ENCODE peak calls at places on chromosomes 13 and 19, in nine cellular contexts. S, T, L, I, R, N, A, O and V are unnamed samples.

GRCh38 chr19:55688422-55689218 is 13.6 kb downstream of the EPN1 start:
- DNase-seq in O (no peak), R (no peak), L (no peak), A (no peak), I (no peak), S (peak; percentile 36), T (peak; percentile 90), N (no peak), V (peak; percentile 62)

GRCh38 chr19:54517483-54517882 is 14.9 kb downstream of the LAIR2 start:
- DNase-seq in T (peak; percentile 38), S (peak; percentile 53), A (peak; percentile 1), L (no peak), I (peak; percentile 12), O (peak; percentile 27), N (no peak), R (peak; percentile 56), V (no peak)

GRCh38 chr19:48506138-48506733 is 5.4 kb downstream of the LMTK3 start:
- DNase-seq in S (no peak), O (peak; percentile 33), N (no peak), I (no peak), R (peak; percentile 59), L (no peak), A (peak; percentile 56), T (no peak), V (no peak)

GRCh38 chr13:110953416-110953815 is 38.5 kb upstream of the ANKRD10 start:
- DNase-seq in T (no peak), O (no peak), I (no peak), R (no peak), A (no peak), S (no peak), N (no peak), L (no peak), V (no peak)

GRCh38 chr19:32976223-32976805 is 4.3 kb downstream of the FAAP24 start:
- DNase-seq in S (peak; percentile 81), T (peak; percentile 88), N (peak; percentile 66), L (no peak), R (peak; percentile 51), I (peak; percentile 41), A (peak; percentile 55), O (peak; percentile 45), V (peak; percentile 56)

GRCh38 chr13:94641432-94641941 is 39.8 kb downstream of the GPR180 start:
- DNase-seq in N (no peak), L (no peak), O (peak; percentile 76), A (peak; percentile 85), I (no peak), S (no peak), R (peak; percentile 56), T (no peak), V (no peak)

GRCh38 chr13:71621152-71622124 is 245.6 kb downstream of the DACH1 start:
- DNase-seq in L (no peak), I (no peak), A (no peak), T (no peak), O (no peak), R (no peak), S (no peak), N (no peak), V (no peak)

GRCh38 chr13:85529216-85529590 is 270.0 kb downstream of the SLITRK6 start:
- DNase-seq in S (no peak), O (peak; percentile 51), R (no peak), A (peak; percentile 18), N (no peak), I (no peak), T (no peak), L (no peak), V (no peak)

GRCh38 chr19:7868671-7869452 is 5.3 kb downstream of the PRR36 start:
- DNase-seq in R (peak; percentile 90), T (peak; percentile 87), L (no peak), N (peak; percentile 51), O (peak; percentile 34), S (peak; percentile 83), A (peak; percentile 34), I (peak; percentile 71), V (peak; percentile 66)

GRCh38 chr13:46666727-46667456 is 113.9 kb downstream of the LRCH1 start:
- DNase-seq in I (no peak), O (no peak), T (no peak), N (no peak), S (no peak), L (no peak), R (no peak), A (no peak), V (no peak)

GRCh38 chr13:69828527-69828926 is 279.1 kb upstream of the ATXN8OS start:
- DNase-seq in R (no peak), I (no peak), O (no peak), L (no peak), N (no peak), A (no peak), S (no peak), T (no peak), V (no peak)

GRCh38 chr13:46926856-46927625 is 30.2 kb upstream of the HTR2A start:
- DNase-seq in S (no peak), N (no peak), I (no peak), R (no peak), A (peak; percentile 77), L (no peak), O (peak; percentile 29), T (no peak), V (no peak)

GRCh38 chr13:27792393-27793218 is at the start of gene GSX1:
- DNase-seq in O (peak; percentile 69), R (no peak), L (no peak), I (no peak), A (peak; percentile 62), T (peak; percentile 44), N (no peak), S (peak; percentile 76), V (peak; percentile 40)

GRCh38 chr13:22561581-22561980 is 619.2 kb upstream of the SGCG start:
- DNase-seq in I (no peak), T (no peak), A (no peak), N (no peak), L (no peak), S (no peak), O (no peak), R (no peak), V (no peak)

GRCh38 chr19:11649941-11650340 is 52.7 kb downstream of the ZNF627 start:
- DNase-seq in R (no peak), S (no peak), A (peak; percentile 63), T (no peak), I (no peak), O (no peak), N (no peak), L (no peak), V (no peak)

GRCh38 chr13:94201022-94201421 is 278.5 kb downstream of the DCT start:
- DNase-seq in T (no peak), L (no peak), A (no peak), I (no peak), R (no peak), S (no peak), N (no peak), O (no peak), V (no peak)

GRCh38 chr19:4328243-4328990 is 10.2 kb downstream of the STAP2 start:
- DNase-seq in L (peak; percentile 97), N (peak; percentile 97), I (peak; percentile 84), R (no peak), A (peak; percentile 92), O (peak; percentile 73), S (peak; percentile 95), T (peak; percentile 94), V (peak; percentile 99)

GRCh38 chr19:4326215-4326836 is 12.3 kb downstream of the STAP2 start:
- DNase-seq in N (no peak), T (no peak), S (no peak), R (no peak), L (no peak), O (no peak), A (no peak), I (no peak), V (no peak)

GRCh38 chr19:4327877-4328242 is 10.8 kb downstream of the STAP2 start:
- DNase-seq in L (no peak), O (no peak), I (no peak), R (no peak), S (no peak), T (no peak), A (no peak), N (no peak), V (no peak)

GRCh38 chr19:4326837-4327251 is 11.8 kb downstream of the STAP2 start:
- DNase-seq in O (no peak), L (no peak), I (no peak), N (no peak), A (no peak), S (no peak), R (no peak), T (no peak), V (no peak)

GRCh38 chr19:4327252-4327876 is 11.3 kb downstream of the STAP2 start:
- DNase-seq in T (peak; percentile 78), S (peak; percentile 85), N (peak; percentile 88), R (no peak), I (no peak), A (peak; percentile 22), O (peak; percentile 39), L (peak; percentile 50), V (peak; percentile 81)
- H3K4me3 ChIP-seq in T (no peak overlapping the region), S (peak overlapping the region; percentile 55), N (peak overlapping the region; percentile 29), R (no peak overlapping the region), I (peak overlapping the region; percentile 81), A (peak overlapping the region; percentile 56), O (no peak overlapping the region), L (peak overlapping the region; percentile 64), V (peak overlapping the region; percentile 63)

GRCh38 chr19:47309038-47309437 is 623 bp upstream of the C5AR1 start:
- DNase-seq in L (no peak), N (no peak), I (no peak), S (no peak), A (peak; percentile 77), T (no peak), O (peak; percentile 23), R (no peak), V (no peak)
- H3K4me3 ChIP-seq in L (no peak overlapping the region), N (no peak overlapping the region), I (no peak overlapping the region), S (no peak overlapping the region), A (no peak overlapping the region), T (no peak overlapping the region), O (no peak overlapping the region), R (no peak overlapping the region), V (no peak overlapping the region)

GRCh38 chr13:41552031-41552430 is 94.7 kb downstream of the RGCC start:
- DNase-seq in A (no peak), R (no peak), N (no peak), T (no peak), O (no peak), L (no peak), I (no peak), S (no peak), V (no peak)
- H3K4me3 ChIP-seq in A (no peak overlapping the region), R (no peak overlapping the region), N (no peak overlapping the region), T (no peak overlapping the region), O (no peak overlapping the region), L (no peak overlapping the region), I (no peak overlapping the region), S (no peak overlapping the region), V (no peak overlapping the region)

GRCh38 chr19:13096968-13097330 is 5.7 kb downstream of the LYL1 start:
- DNase-seq in I (no peak), N (peak; percentile 40), L (no peak), R (no peak), O (no peak), T (no peak), S (no peak), A (no peak), V (no peak)
- H3K4me3 ChIP-seq in I (no peak overlapping the region), N (no peak overlapping the region), L (no peak overlapping the region), R (no peak overlapping the region), O (no peak overlapping the region), T (no peak overlapping the region), S (peak overlapping the region; percentile 57), A (no peak overlapping the region), V (peak overlapping the region; percentile 28)

GRCh38 chr13:37869756-37870488 is at the start of gene TRPC4:
- DNase-seq in L (no peak), R (peak; percentile 48), A (peak; percentile 80), S (peak; percentile 41), I (no peak), T (peak; percentile 26), O (peak; percentile 76), N (peak; percentile 79), V (peak; percentile 32)
- H3K4me3 ChIP-seq in L (peak within 1 kb of the TSS; percentile 62), R (peak within 1 kb of the TSS; percentile 63), A (peak within 1 kb of the TSS; percentile 90), S (peak within 1 kb of the TSS; percentile 48), I (no peak within 1 kb of the TSS), T (peak within 1 kb of the TSS; percentile 16), O (peak within 1 kb of the TSS; percentile 70), N (peak within 1 kb of the TSS; percentile 75), V (peak within 1 kb of the TSS; percentile 65)

GRCh38 chr19:22052644-22053013 is 345 bp downstream of the ZNF257 start:
- DNase-seq in L (no peak), R (no peak), S (no peak), I (no peak), N (no peak), O (no peak), T (peak; percentile 18), A (peak; percentile 2), V (peak; percentile 39)
- H3K4me3 ChIP-seq in L (peak overlapping the region; percentile 70), R (peak overlapping the region; percentile 84), S (peak overlapping the region; percentile 61), I (peak overlapping the region; percentile 75), N (peak overlapping the region; percentile 76), O (peak overlapping the region; percentile 53), T (peak overlapping the region; percentile 37), A (peak overlapping the region; percentile 76), V (peak overlapping the region; percentile 76)